ENCODE peak calls at places on chromosomes 6 and 20, in four cellular contexts. One of them, this sample, is unnamed.

GRCh38 chr6:111609827-111610526 is 4.3 kb upstream of the TRAF3IP2 start:
- DNase-seq in lower leg skin: peak; percentile 46
- DNase-seq in stomach: no peak
- DNase-seq in NB4: no peak
- DNase-seq in this sample: no peak

GRCh38 chr6:103405321-103405720 is 1454.4 kb downstream of the HACE1 start:
- DNase-seq in NB4: no peak
- DNase-seq in stomach: no peak
- DNase-seq in lower leg skin: no peak
- DNase-seq in this sample: no peak

GRCh38 chr6:2197984-2198383 is 47.4 kb downstream of the GMDS start:
- DNase-seq in stomach: no peak
- DNase-seq in lower leg skin: no peak
- DNase-seq in NB4: no peak
- DNase-seq in this sample: no peak

GRCh38 chr6:143963158-143963919 is 44.7 kb downstream of the PLAGL1 start:
- DNase-seq in NB4: no peak
- DNase-seq in lower leg skin: no peak
- DNase-seq in stomach: no peak
- DNase-seq in this sample: no peak

GRCh38 chr20:51470907-51471411 is 71.6 kb downstream of the NFATC2 start:
- DNase-seq in lower leg skin: no peak
- DNase-seq in NB4: no peak
- DNase-seq in stomach: no peak
- DNase-seq in this sample: no peak

GRCh38 chr6:30541515-30542403 is 14.5 kb downstream of the GNL1 start:
- DNase-seq in lower leg skin: peak; percentile 94
- DNase-seq in stomach: peak; percentile 83
- DNase-seq in NB4: peak; percentile 90
- DNase-seq in this sample: no peak

GRCh38 chr20:59222239-59222981 is 58.8 kb downstream of the ZNF831 start:
- DNase-seq in stomach: peak; percentile 84
- DNase-seq in NB4: peak; percentile 84
- DNase-seq in lower leg skin: peak; percentile 95
- DNase-seq in this sample: peak; percentile 79

GRCh38 chr6:150622941-150623874 is 23.5 kb downstream of the PLEKHG1 start:
- DNase-seq in NB4: peak; percentile 31
- DNase-seq in lower leg skin: no peak
- DNase-seq in stomach: no peak
- DNase-seq in this sample: no peak

GRCh38 chr6:8059129-8059528 is 5.1 kb downstream of the BLOC1S5 start:
- DNase-seq in stomach: no peak
- DNase-seq in lower leg skin: no peak
- DNase-seq in NB4: peak; percentile 47
- DNase-seq in this sample: no peak

GRCh38 chr6:150588862-150589499 is 10.7 kb upstream of the PLEKHG1 start:
- DNase-seq in lower leg skin: no peak
- DNase-seq in NB4: no peak
- DNase-seq in stomach: no peak
- DNase-seq in this sample: no peak

GRCh38 chr20:61608275-61609085 is 356.4 kb downstream of the CDH4 start:
- DNase-seq in stomach: no peak
- DNase-seq in NB4: peak; percentile 42
- DNase-seq in lower leg skin: no peak
- DNase-seq in this sample: no peak

GRCh38 chr6:135909737-135910387 is 58.4 kb downstream of the PDE7B start:
- DNase-seq in lower leg skin: no peak
- DNase-seq in NB4: peak; percentile 70
- DNase-seq in stomach: peak; percentile 40
- DNase-seq in this sample: peak; percentile 5

GRCh38 chr20:32333988-32334885 is 23.9 kb upstream of the ASXL1 start:
- DNase-seq in NB4: peak; percentile 14
- DNase-seq in lower leg skin: peak; percentile 89
- DNase-seq in stomach: peak; percentile 80
- DNase-seq in this sample: no peak

GRCh38 chr20:44204832-44205215 is 5.7 kb downstream of the OSER1 start:
- DNase-seq in stomach: no peak
- DNase-seq in lower leg skin: no peak
- DNase-seq in NB4: no peak
- DNase-seq in this sample: no peak

GRCh38 chr6:49653438-49653837 is 16.8 kb upstream of the RHAG start:
- DNase-seq in stomach: no peak
- DNase-seq in NB4: no peak
- DNase-seq in lower leg skin: no peak
- DNase-seq in this sample: no peak

GRCh38 chr20:52076164-52076563 is 115.4 kb downstream of the ZFP64 start:
- DNase-seq in lower leg skin: no peak
- DNase-seq in stomach: no peak
- DNase-seq in NB4: no peak
- DNase-seq in this sample: no peak

GRCh38 chr20:7859371-7859802 is 80.9 kb downstream of the HAO1 start:
- DNase-seq in lower leg skin: no peak
- DNase-seq in stomach: no peak
- DNase-seq in NB4: peak; percentile 61
- DNase-seq in this sample: no peak

GRCh38 chr6:42304313-42304712 is 86.7 kb upstream of the MRPS10 start:
- DNase-seq in stomach: no peak
- DNase-seq in NB4: no peak
- DNase-seq in lower leg skin: peak; percentile 70
- DNase-seq in this sample: no peak

GRCh38 chr6:128519132-128519930 is 1.1 kb downstream of the PTPRK start:
- DNase-seq in stomach: peak; percentile 58
- DNase-seq in NB4: no peak
- DNase-seq in lower leg skin: peak; percentile 88
- DNase-seq in this sample: no peak

GRCh38 chr6:40441132-40441531 is 146.0 kb downstream of the LRFN2 start:
- DNase-seq in lower leg skin: no peak
- DNase-seq in NB4: no peak
- DNase-seq in stomach: no peak
- DNase-seq in this sample: no peak

GRCh38 chr20:37758332-37758731 is 64.5 kb downstream of the CTNNBL1 start:
- DNase-seq in lower leg skin: no peak
- DNase-seq in stomach: no peak
- DNase-seq in NB4: peak; percentile 3
- DNase-seq in this sample: no peak

GRCh38 chr6:110636776-110637175 is 160.4 kb upstream of the SLC22A16 start:
- DNase-seq in NB4: no peak
- DNase-seq in lower leg skin: no peak
- DNase-seq in stomach: no peak
- DNase-seq in this sample: no peak

GRCh38 chr6:222468-222867 is 69.8 kb upstream of the DUSP22 start:
- DNase-seq in stomach: no peak
- DNase-seq in lower leg skin: no peak
- DNase-seq in NB4: no peak
- DNase-seq in this sample: no peak

GRCh38 chr20:50635676-50636600 is 55.4 kb downstream of the RIPOR3 start:
- DNase-seq in NB4: peak; percentile 84
- DNase-seq in lower leg skin: no peak
- DNase-seq in stomach: peak; percentile 81
- DNase-seq in this sample: peak; percentile 78

GRCh38 chr6:133410628-133411027 is 169.5 kb downstream of the EYA4 start:
- DNase-seq in stomach: no peak
- DNase-seq in lower leg skin: no peak
- DNase-seq in NB4: no peak
- DNase-seq in this sample: no peak

GRCh38 chr20:58994390-58995159 is 12.5 kb downstream of the CTSZ start:
- DNase-seq in stomach: no peak
- DNase-seq in lower leg skin: peak; percentile 76
- DNase-seq in NB4: no peak
- DNase-seq in this sample: no peak

GRCh38 chr6:75855047-75855446 is 106.0 kb downstream of the MYO6 start:
- DNase-seq in NB4: peak; percentile 74
- DNase-seq in stomach: peak; percentile 36
- DNase-seq in lower leg skin: no peak
- DNase-seq in this sample: no peak

GRCh38 chr20:43752561-43753301 is 25.9 kb upstream of the GTSF1L start:
- DNase-seq in NB4: peak; percentile 98
- DNase-seq in stomach: peak; percentile 39
- DNase-seq in lower leg skin: no peak
- DNase-seq in this sample: peak; percentile 47

GRCh38 chr6:151475653-151476523 is 17.9 kb upstream of the CCDC170 start:
- DNase-seq in stomach: peak; percentile 38
- DNase-seq in lower leg skin: no peak
- DNase-seq in NB4: peak; percentile 66
- DNase-seq in this sample: no peak

GRCh38 chr20:48818481-48818987 is 9.3 kb downstream of the PREX1 start:
- DNase-seq in stomach: no peak
- DNase-seq in lower leg skin: no peak
- DNase-seq in NB4: no peak
- DNase-seq in this sample: no peak

GRCh38 chr6:115891111-115891669 is 169.5 kb downstream of the FRK start:
- DNase-seq in NB4: peak; percentile 18
- DNase-seq in stomach: no peak
- DNase-seq in lower leg skin: no peak
- DNase-seq in this sample: peak; percentile 6

GRCh38 chr6:163765326-163765725 is 350.8 kb downstream of the QKI start:
- DNase-seq in stomach: no peak
- DNase-seq in lower leg skin: no peak
- DNase-seq in NB4: no peak
- DNase-seq in this sample: no peak

GRCh38 chr6:24721461-24722215 is 2.7 kb upstream of the C6orf62 start:
- DNase-seq in stomach: peak; percentile 87
- DNase-seq in lower leg skin: peak; percentile 97
- DNase-seq in NB4: no peak
- DNase-seq in this sample: peak; percentile 48
- TF ChIP-seq POLR2A in stomach: peak; percentile 50
- TF ChIP-seq POLR2A in lower leg skin: no peak
- TF ChIP-seq POLR2A in NB4: peak; percentile 77
- TF ChIP-seq POLR2A in this sample: peak; percentile 65

GRCh38 chr6:45668705-45669104 is 291.0 kb upstream of the SUPT3H start:
- DNase-seq in lower leg skin: no peak
- DNase-seq in NB4: no peak
- DNase-seq in stomach: no peak
- DNase-seq in this sample: no peak
- TF ChIP-seq POLR2A in lower leg skin: no peak
- TF ChIP-seq POLR2A in NB4: no peak
- TF ChIP-seq POLR2A in stomach: no peak
- TF ChIP-seq POLR2A in this sample: no peak

GRCh38 chr6:156167289-156168076 is 609.7 kb upstream of the ARID1B start:
- DNase-seq in NB4: no peak
- DNase-seq in stomach: no peak
- DNase-seq in lower leg skin: no peak
- DNase-seq in this sample: no peak
- TF ChIP-seq POLR2A in NB4: no peak
- TF ChIP-seq POLR2A in stomach: no peak
- TF ChIP-seq POLR2A in lower leg skin: no peak
- TF ChIP-seq POLR2A in this sample: no peak

DNA sequence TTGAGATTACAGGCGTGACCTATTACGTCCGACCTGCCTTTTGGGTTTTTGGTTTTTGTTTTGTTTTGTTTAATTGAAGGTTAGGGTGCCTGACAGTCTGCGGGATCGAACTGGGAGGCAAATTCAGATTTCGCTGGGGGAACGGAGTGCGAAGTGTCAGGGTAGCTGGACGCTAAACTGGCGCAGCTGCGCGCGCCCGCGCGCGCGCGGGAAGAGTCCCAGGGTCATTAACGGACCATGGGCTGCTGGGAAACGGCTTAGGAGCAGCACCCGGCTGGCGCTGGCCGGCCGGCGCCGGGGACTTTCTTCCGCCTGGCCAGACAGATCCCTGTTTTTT is 6.8 kb downstream of the HSPA1B start:
- DNase-seq in NB4: peak; percentile 93
- DNase-seq in stomach: peak; percentile 87
- DNase-seq in lower leg skin: peak; percentile 96
- DNase-seq in this sample: peak; percentile 78
- TF ChIP-seq POLR2A in NB4: no peak
- TF ChIP-seq POLR2A in stomach: no peak
- TF ChIP-seq POLR2A in lower leg skin: no peak
- TF ChIP-seq POLR2A in this sample: peak; percentile 61

DNA sequence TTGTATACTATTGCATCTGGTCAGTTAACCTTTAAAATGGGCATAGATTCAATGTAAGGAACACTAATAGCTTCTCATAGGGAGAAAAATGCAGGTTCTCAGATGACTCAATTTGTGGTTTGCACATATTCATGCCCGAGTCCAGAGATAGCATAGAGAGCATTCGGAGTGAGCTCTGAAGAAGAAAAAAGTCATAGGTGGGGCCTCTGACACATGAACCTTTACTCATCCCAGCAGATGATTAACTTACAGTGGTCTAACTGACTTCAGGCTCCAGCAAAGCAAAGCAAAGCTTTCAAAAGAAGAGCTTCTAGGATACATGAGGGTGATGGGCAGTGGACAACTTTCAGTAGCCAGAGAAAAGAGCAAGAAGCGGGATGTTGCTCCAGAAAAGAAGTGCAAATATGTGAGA is 55.3 kb upstream of the BTN3A2 start:
- DNase-seq in NB4: peak; percentile 58
- DNase-seq in stomach: no peak
- DNase-seq in lower leg skin: no peak
- DNase-seq in this sample: no peak
- TF ChIP-seq POLR2A in NB4: no peak
- TF ChIP-seq POLR2A in stomach: no peak
- TF ChIP-seq POLR2A in lower leg skin: no peak
- TF ChIP-seq POLR2A in this sample: no peak

GRCh38 chr20:64041781-64042771 is 6.1 kb downstream of the C20orf204 start:
- DNase-seq in stomach: no peak
- DNase-seq in NB4: peak; percentile 72
- DNase-seq in lower leg skin: no peak
- DNase-seq in this sample: no peak
- TF ChIP-seq POLR2A in stomach: no peak
- TF ChIP-seq POLR2A in NB4: no peak
- TF ChIP-seq POLR2A in lower leg skin: no peak
- TF ChIP-seq POLR2A in this sample: no peak

DNA sequence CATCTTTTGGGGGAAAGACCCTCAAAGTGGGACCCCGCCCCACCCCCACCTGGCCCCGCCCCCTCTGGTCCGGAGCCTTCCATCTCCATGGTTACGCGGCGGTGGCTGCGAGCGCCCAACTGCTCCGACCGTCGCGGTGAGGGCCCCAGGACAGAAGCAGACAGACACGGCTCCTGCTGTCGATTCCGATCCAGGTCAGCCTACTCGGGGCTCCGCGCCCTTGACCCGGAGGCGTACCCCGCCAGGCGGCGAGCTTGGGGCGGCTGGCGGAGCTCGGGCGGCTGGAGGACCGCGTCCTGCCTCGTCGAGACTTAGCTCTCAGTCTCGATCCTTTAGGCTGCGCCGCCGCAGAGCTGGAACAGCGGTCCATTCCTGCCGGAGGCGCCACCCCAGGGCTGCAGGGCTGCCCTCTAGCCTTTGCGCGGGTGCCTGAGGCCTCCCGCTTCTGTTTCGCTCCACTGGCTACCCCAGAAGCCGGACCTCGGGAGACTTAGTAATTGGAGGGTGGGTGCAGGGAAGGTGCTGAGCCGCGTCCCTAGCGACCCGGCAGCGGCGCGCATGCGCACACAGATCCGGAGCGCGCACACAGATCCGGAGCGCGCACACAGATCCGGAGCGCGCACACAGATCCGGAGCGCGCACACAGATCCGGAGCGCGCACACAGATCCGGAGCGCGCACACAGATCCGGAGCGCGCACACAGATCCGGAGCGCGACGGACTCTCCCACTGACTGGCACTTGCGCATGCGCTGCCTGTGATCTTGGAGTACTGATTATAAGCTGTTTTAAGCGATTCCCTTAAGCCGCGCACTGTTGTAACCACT is at the start of gene CFAP206:
- DNase-seq in stomach: peak; percentile 84
- DNase-seq in NB4: peak; percentile 91
- DNase-seq in lower leg skin: peak; percentile 93
- DNase-seq in this sample: peak; percentile 67
- TF ChIP-seq POLR2A in stomach: no peak
- TF ChIP-seq POLR2A in NB4: no peak
- TF ChIP-seq POLR2A in lower leg skin: no peak
- TF ChIP-seq POLR2A in this sample: peak; percentile 14